ENCODE peak calls at places on chromosomes 2 and 18, in nine cellular contexts. One of them, this sample, is unnamed.

GRCh38 chr2:99403524-99403923 is 66.3 kb downstream of the EIF5B start:
- DNase-seq in adrenal gland: no peak
- DNase-seq in testis: no peak
- DNase-seq in A549: peak
- DNase-seq in transverse colon: no peak
- DNase-seq in suprapubic skin: no peak
- DNase-seq in upper lobe of left lung: no peak
- DNase-seq in uterus: no peak
- DNase-seq in stomach: no peak
- DNase-seq in this sample: no peak

GRCh38 chr2:6184532-6185302 is 492.5 kb downstream of the SOX11 start:
- DNase-seq in A549: no peak
- DNase-seq in testis: no peak
- DNase-seq in suprapubic skin: no peak
- DNase-seq in upper lobe of left lung: no peak
- DNase-seq in transverse colon: no peak
- DNase-seq in adrenal gland: no peak
- DNase-seq in stomach: no peak
- DNase-seq in uterus: no peak
- DNase-seq in this sample: peak

GRCh38 chr2:22281033-22281432 is 1103.9 kb upstream of the KLHL29 start:
- DNase-seq in stomach: no peak
- DNase-seq in testis: no peak
- DNase-seq in transverse colon: no peak
- DNase-seq in uterus: no peak
- DNase-seq in adrenal gland: peak
- DNase-seq in suprapubic skin: no peak
- DNase-seq in upper lobe of left lung: no peak
- DNase-seq in A549: no peak
- DNase-seq in this sample: no peak

GRCh38 chr18:37540424-37541121 is 25.0 kb downstream of the CELF4 start:
- DNase-seq in suprapubic skin: no peak
- DNase-seq in testis: no peak
- DNase-seq in A549: no peak
- DNase-seq in uterus: no peak
- DNase-seq in upper lobe of left lung: no peak
- DNase-seq in transverse colon: no peak
- DNase-seq in adrenal gland: no peak
- DNase-seq in stomach: no peak
- DNase-seq in this sample: no peak

GRCh38 chr2:121084137-121084680 is 200.8 kb downstream of the TFCP2L1 start:
- DNase-seq in adrenal gland: no peak
- DNase-seq in stomach: no peak
- DNase-seq in transverse colon: no peak
- DNase-seq in uterus: no peak
- DNase-seq in A549: no peak
- DNase-seq in testis: no peak
- DNase-seq in upper lobe of left lung: no peak
- DNase-seq in suprapubic skin: no peak
- DNase-seq in this sample: no peak

GRCh38 chr2:34419856-34420255 is 820.8 kb upstream of the FAM98A start:
- DNase-seq in upper lobe of left lung: no peak
- DNase-seq in testis: no peak
- DNase-seq in suprapubic skin: no peak
- DNase-seq in A549: no peak
- DNase-seq in uterus: no peak
- DNase-seq in transverse colon: no peak
- DNase-seq in adrenal gland: no peak
- DNase-seq in stomach: no peak
- DNase-seq in this sample: no peak

GRCh38 chr2:30232027-30232800 is 880 bp downstream of the LBH start:
- DNase-seq in suprapubic skin: no peak
- DNase-seq in upper lobe of left lung: peak
- DNase-seq in adrenal gland: peak
- DNase-seq in transverse colon: peak
- DNase-seq in testis: peak
- DNase-seq in stomach: peak
- DNase-seq in uterus: peak
- DNase-seq in A549: peak
- DNase-seq in this sample: peak

GRCh38 chr2:214410918-214411554 is at the start of gene VWC2L:
- DNase-seq in testis: peak
- DNase-seq in adrenal gland: peak
- DNase-seq in transverse colon: peak
- DNase-seq in uterus: peak
- DNase-seq in A549: peak
- DNase-seq in stomach: peak
- DNase-seq in suprapubic skin: no peak
- DNase-seq in upper lobe of left lung: peak
- DNase-seq in this sample: peak

GRCh38 chr2:36397728-36398413 is 42.3 kb downstream of the CRIM1 start:
- DNase-seq in upper lobe of left lung: no peak
- DNase-seq in suprapubic skin: no peak
- DNase-seq in A549: peak
- DNase-seq in transverse colon: peak
- DNase-seq in uterus: no peak
- DNase-seq in stomach: no peak
- DNase-seq in testis: no peak
- DNase-seq in adrenal gland: no peak
- DNase-seq in this sample: no peak

GRCh38 chr2:23065936-23066335 is 319.0 kb upstream of the KLHL29 start:
- DNase-seq in uterus: no peak
- DNase-seq in transverse colon: no peak
- DNase-seq in suprapubic skin: no peak
- DNase-seq in stomach: no peak
- DNase-seq in testis: no peak
- DNase-seq in A549: no peak
- DNase-seq in upper lobe of left lung: no peak
- DNase-seq in adrenal gland: no peak
- DNase-seq in this sample: no peak

GRCh38 chr2:182818541-182819308 is 47.7 kb downstream of the FRZB start:
- DNase-seq in uterus: no peak
- DNase-seq in adrenal gland: no peak
- DNase-seq in A549: no peak
- DNase-seq in transverse colon: no peak
- DNase-seq in suprapubic skin: no peak
- DNase-seq in upper lobe of left lung: no peak
- DNase-seq in testis: no peak
- DNase-seq in stomach: no peak
- DNase-seq in this sample: no peak

GRCh38 chr2:136828774-136829173 is 63.4 kb downstream of the THSD7B start:
- DNase-seq in uterus: no peak
- DNase-seq in transverse colon: no peak
- DNase-seq in stomach: no peak
- DNase-seq in testis: no peak
- DNase-seq in suprapubic skin: no peak
- DNase-seq in upper lobe of left lung: no peak
- DNase-seq in adrenal gland: no peak
- DNase-seq in A549: no peak
- DNase-seq in this sample: no peak

GRCh38 chr2:37984589-37984988 is 59.5 kb downstream of the RMDN2 start:
- DNase-seq in A549: peak
- DNase-seq in suprapubic skin: no peak
- DNase-seq in upper lobe of left lung: no peak
- DNase-seq in uterus: no peak
- DNase-seq in stomach: no peak
- DNase-seq in transverse colon: no peak
- DNase-seq in adrenal gland: no peak
- DNase-seq in testis: no peak
- DNase-seq in this sample: no peak

DNA sequence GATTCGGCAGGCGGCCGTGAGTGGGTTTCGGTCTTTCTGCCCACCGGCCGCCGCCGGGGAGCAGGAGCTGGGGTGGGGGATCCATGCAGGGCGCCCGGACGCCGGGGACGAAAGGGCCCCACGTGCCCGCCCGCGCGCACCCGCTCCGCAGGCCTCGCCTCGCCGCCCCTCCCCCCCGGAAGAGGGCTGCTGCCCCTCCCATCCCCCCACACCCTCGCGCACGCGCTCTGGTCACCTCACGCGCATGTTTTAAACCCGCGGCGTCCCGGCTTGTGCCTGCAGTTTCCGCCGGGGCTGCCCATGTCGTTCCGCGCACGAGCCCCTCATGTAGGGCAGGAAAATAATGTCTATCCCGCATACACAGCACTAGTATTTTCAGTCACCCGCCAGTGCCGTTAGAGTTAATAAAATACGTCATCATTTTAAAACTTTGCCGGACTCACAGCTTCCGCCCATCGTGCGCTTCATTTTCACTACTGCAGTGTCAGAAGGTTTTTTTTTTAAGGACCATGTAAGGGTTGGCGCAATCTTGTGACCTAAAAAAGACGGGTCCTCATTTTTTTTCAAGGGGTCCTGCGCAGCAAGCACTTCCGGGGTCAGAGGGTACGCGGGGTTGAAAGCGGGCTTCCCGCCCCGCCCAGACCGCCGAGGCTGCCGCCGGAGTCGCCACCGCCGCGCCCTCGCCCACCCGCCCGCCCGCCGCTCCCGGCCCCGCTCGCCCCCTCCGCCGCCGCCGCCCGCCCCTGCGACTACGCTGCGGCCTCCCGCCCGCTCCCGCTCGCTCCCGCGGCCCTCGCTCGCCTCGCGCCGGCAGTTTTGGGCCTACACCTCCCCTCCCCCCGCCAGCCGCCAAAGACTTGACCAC is at the start of gene PCBP1:
- DNase-seq in testis: peak
- DNase-seq in uterus: peak
- DNase-seq in upper lobe of left lung: peak
- DNase-seq in suprapubic skin: peak
- DNase-seq in stomach: peak
- DNase-seq in A549: peak
- DNase-seq in transverse colon: peak
- DNase-seq in adrenal gland: peak
- DNase-seq in this sample: peak
- TF ChIP-seq POLR2A in testis: no peak
- TF ChIP-seq POLR2A in uterus: peak
- TF ChIP-seq POLR2A in upper lobe of left lung: peak
- TF ChIP-seq POLR2A in suprapubic skin: peak
- TF ChIP-seq POLR2A in stomach: no peak
- TF ChIP-seq POLR2A in A549: peak
- TF ChIP-seq POLR2A in transverse colon: peak
- TF ChIP-seq POLR2A in adrenal gland: peak
- TF ChIP-seq POLR2A in this sample: peak

GRCh38 chr2:207283356-207283755 is 117.6 kb upstream of the KLF7 start:
- DNase-seq in upper lobe of left lung: no peak
- DNase-seq in transverse colon: no peak
- DNase-seq in testis: peak
- DNase-seq in uterus: no peak
- DNase-seq in suprapubic skin: no peak
- DNase-seq in stomach: no peak
- DNase-seq in A549: no peak
- DNase-seq in adrenal gland: peak
- DNase-seq in this sample: peak
- TF ChIP-seq CTCF in upper lobe of left lung: peak
- TF ChIP-seq CTCF in transverse colon: no peak
- TF ChIP-seq CTCF in testis: no peak
- TF ChIP-seq CTCF in uterus: no peak
- TF ChIP-seq CTCF in suprapubic skin: no peak
- TF ChIP-seq CTCF in stomach: no peak
- TF ChIP-seq CTCF in A549: no peak
- TF ChIP-seq CTCF in adrenal gland: peak
- TF ChIP-seq CTCF in this sample: no peak

GRCh38 chr2:63257473-63257872 is 206.8 kb downstream of the OTX1 start:
- DNase-seq in transverse colon: no peak
- DNase-seq in upper lobe of left lung: no peak
- DNase-seq in testis: no peak
- DNase-seq in A549: no peak
- DNase-seq in adrenal gland: no peak
- DNase-seq in stomach: no peak
- DNase-seq in suprapubic skin: no peak
- DNase-seq in uterus: no peak
- DNase-seq in this sample: no peak
- H3K27ac ChIP-seq in transverse colon: no peak
- H3K27ac ChIP-seq in upper lobe of left lung: no peak
- H3K27ac ChIP-seq in testis: no peak
- H3K27ac ChIP-seq in A549: no peak
- H3K27ac ChIP-seq in adrenal gland: no peak
- H3K27ac ChIP-seq in stomach: no peak
- H3K27ac ChIP-seq in suprapubic skin: no peak
- H3K27ac ChIP-seq in uterus: no peak
- H3K27ac ChIP-seq in this sample: no peak

GRCh38 chr2:219279151-219279915 is at the start of gene DNAJB2:
- DNase-seq in transverse colon: peak
- DNase-seq in upper lobe of left lung: peak
- DNase-seq in adrenal gland: peak
- DNase-seq in stomach: peak
- DNase-seq in A549: peak
- DNase-seq in suprapubic skin: peak
- DNase-seq in testis: peak
- DNase-seq in uterus: peak
- DNase-seq in this sample: peak
- TF ChIP-seq POLR2A in transverse colon: peak
- TF ChIP-seq POLR2A in upper lobe of left lung: peak
- TF ChIP-seq POLR2A in adrenal gland: peak
- TF ChIP-seq POLR2A in stomach: no peak
- TF ChIP-seq POLR2A in A549: peak
- TF ChIP-seq POLR2A in suprapubic skin: peak
- TF ChIP-seq POLR2A in testis: peak
- TF ChIP-seq POLR2A in uterus: peak
- TF ChIP-seq POLR2A in this sample: no peak

DNA sequence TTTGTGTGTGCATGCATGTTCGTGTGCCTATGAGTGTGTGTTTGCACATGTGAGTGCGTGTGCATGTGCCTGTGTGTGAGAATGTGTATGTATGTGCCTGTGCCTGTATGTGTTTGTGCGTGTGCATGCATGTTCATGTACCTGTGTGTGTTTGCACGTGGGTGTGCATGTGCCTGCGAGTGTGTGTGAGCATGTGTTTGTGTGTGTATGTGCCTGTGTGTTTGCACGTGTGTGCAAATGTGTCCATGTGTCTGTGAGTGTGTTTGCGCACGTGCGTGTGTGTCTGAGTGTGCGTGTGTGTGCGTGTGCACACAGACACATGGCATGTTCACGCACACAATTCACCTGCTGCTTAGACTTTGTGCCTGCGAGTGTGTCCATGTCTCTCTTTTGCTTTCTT is 853.5 kb upstream of the SALL3 start:
- DNase-seq in A549: no peak
- DNase-seq in suprapubic skin: no peak
- DNase-seq in upper lobe of left lung: no peak
- DNase-seq in transverse colon: no peak
- DNase-seq in uterus: no peak
- DNase-seq in stomach: no peak
- DNase-seq in testis: no peak
- DNase-seq in adrenal gland: no peak
- DNase-seq in this sample: no peak
- TF ChIP-seq CTCF in A549: no peak
- TF ChIP-seq CTCF in suprapubic skin: no peak
- TF ChIP-seq CTCF in upper lobe of left lung: no peak
- TF ChIP-seq CTCF in transverse colon: no peak
- TF ChIP-seq CTCF in uterus: no peak
- TF ChIP-seq CTCF in stomach: no peak
- TF ChIP-seq CTCF in testis: no peak
- TF ChIP-seq CTCF in adrenal gland: no peak
- TF ChIP-seq CTCF in this sample: no peak